ENCODE peak calls at places on chromosome 16, in eight cellular contexts. E, Q, W, M, X, R, J and O are unnamed samples.

GRCh38 chr16:28093383-28093725 is 29.8 kb upstream of the GSG1L start:
- DNase-seq in Q (no peak), W (no peak), R (no peak), J (no peak), M (no peak), E (no peak), X (no peak), O (no peak)

GRCh38 chr16:88631384-88631783 is 7.0 kb upstream of the IL17C start:
- DNase-seq in J (no peak), X (no peak), W (no peak), R (no peak), E (no peak), M (no peak), Q (no peak), O (no peak)

GRCh38 chr16:68069511-68070248 is 15.5 kb upstream of the NFATC3 start:
- DNase-seq in M (peak; percentile 62), X (no peak), J (peak; percentile 46), Q (no peak), W (no peak), R (no peak), E (peak; percentile 43), O (no peak)

GRCh38 chr16:11174141-11174540 is 81.9 kb downstream of the SOCS1 start:
- DNase-seq in J (no peak), W (no peak), M (no peak), E (no peak), X (no peak), R (no peak), Q (no peak), O (no peak)

GRCh38 chr16:59993101-59993500 is 1259.0 kb upstream of the GOT2 start:
- DNase-seq in Q (no peak), M (no peak), J (no peak), R (no peak), E (no peak), X (no peak), W (no peak), O (no peak)

GRCh38 chr16:4172070-4172469 is 55.8 kb upstream of the ADCY9 start:
- DNase-seq in J (no peak), W (no peak), E (no peak), X (no peak), M (no peak), Q (no peak), R (peak; percentile 9), O (peak; percentile 47)

GRCh38 chr16:86065711-86066110 is 166.7 kb downstream of the IRF8 start:
- DNase-seq in Q (no peak), W (no peak), E (no peak), R (no peak), J (no peak), X (no peak), M (no peak), O (no peak)

GRCh38 chr16:1438229-1439057 is 5.9 kb downstream of the CCDC154 start:
- DNase-seq in E (no peak), R (no peak), X (no peak), W (no peak), J (no peak), Q (no peak), M (no peak), O (no peak)

GRCh38 chr16:51755039-51755501 is 604.0 kb upstream of the SALL1 start:
- DNase-seq in Q (no peak), M (no peak), X (no peak), W (no peak), E (no peak), R (peak; percentile 0), J (no peak), O (no peak)

GRCh38 chr16:73240928-73241327 is 193.0 kb upstream of the ZFHX3 start:
- DNase-seq in X (no peak), M (no peak), J (no peak), W (no peak), R (no peak), E (no peak), Q (no peak), O (no peak)

GRCh38 chr16:71448274-71448866 is 6.5 kb upstream of the TLE7 start:
- DNase-seq in M (no peak), R (no peak), X (no peak), J (no peak), W (no peak), Q (no peak), E (no peak), O (no peak)

GRCh38 chr16:79062336-79062735 is 538.2 kb downstream of the MAF start:
- DNase-seq in Q (no peak), M (no peak), R (no peak), E (no peak), W (no peak), J (no peak), X (no peak), O (no peak)

GRCh38 chr16:11685844-11686618 is 17.8 kb downstream of the SNN start:
- DNase-seq in R (no peak), X (no peak), J (no peak), W (no peak), M (no peak), Q (no peak), E (no peak), O (no peak)

GRCh38 chr16:982152-983043 is 828 bp downstream of the SOX8 start:
- DNase-seq in W (no peak), J (no peak), M (no peak), Q (no peak), R (no peak), X (no peak), E (no peak), O (no peak)

GRCh38 chr16:67260426-67261063 is 11.8 kb downstream of the SLC9A5 start:
- DNase-seq in M (peak; percentile 57), E (no peak), R (peak; percentile 50), X (no peak), W (no peak), Q (no peak), J (no peak), O (peak; percentile 19)

GRCh38 chr16:57041182-57042156 is 50.9 kb upstream of the CPNE2 start:
- DNase-seq in W (peak; percentile 65), M (no peak), E (peak; percentile 89), R (no peak), X (no peak), Q (no peak), J (no peak), O (no peak)

GRCh38 chr16:4529085-4530060 is 9.2 kb downstream of the CDIP1 start:
- DNase-seq in R (peak; percentile 77), W (no peak), X (no peak), Q (no peak), E (no peak), J (no peak), M (no peak), O (no peak)

GRCh38 chr16:81651758-81652718 is 127.1 kb upstream of the PLCG2 start:
- DNase-seq in E (no peak), M (peak; percentile 86), X (no peak), Q (no peak), R (no peak), W (no peak), J (no peak), O (no peak)

GRCh38 chr16:58832496-58832895 is 98.4 kb upstream of the GOT2 start:
- DNase-seq in E (no peak), Q (no peak), X (no peak), W (no peak), R (no peak), J (no peak), M (no peak), O (no peak)

GRCh38 chr16:65618931-65619330 is 497.1 kb upstream of the CDH11 start:
- DNase-seq in E (no peak), W (no peak), Q (no peak), X (no peak), R (no peak), J (no peak), M (no peak), O (no peak)

GRCh38 chr16:5916711-5917191 is 819.2 kb upstream of the EEF2KMT start:
- DNase-seq in R (peak; percentile 63), W (no peak), M (no peak), J (no peak), E (no peak), X (no peak), Q (no peak), O (no peak)

GRCh38 chr16:69037373-69038160 is 67.9 kb upstream of the HAS3 start:
- DNase-seq in W (no peak), J (no peak), M (no peak), X (no peak), Q (no peak), R (no peak), E (no peak), O (no peak)

GRCh38 chr16:12573730-12574383 is 229.8 kb downstream of the CPPED1 start:
- DNase-seq in Q (no peak), E (no peak), X (peak; percentile 45), J (peak; percentile 36), R (peak; percentile 38), M (no peak), W (peak; percentile 16), O (no peak)

GRCh38 chr16:47110939-47111338 is 32.8 kb downstream of the NETO2 start:
- DNase-seq in E (no peak), W (no peak), X (no peak), J (no peak), R (peak; percentile 6), M (no peak), Q (no peak), O (no peak)

GRCh38 chr16:35305476-35305875 is 1846.1 kb downstream of the TP53TG3F start:
- DNase-seq in Q (no peak), X (no peak), M (no peak), W (no peak), J (no peak), E (no peak), R (peak; percentile 85), O (no peak)

GRCh38 chr16:21698169-21699032 is 34.6 kb downstream of the OTOA start:
- DNase-seq in M (no peak), R (no peak), X (no peak), J (no peak), E (no peak), Q (no peak), W (no peak), O (no peak)

GRCh38 chr16:22670044-22670536 is 143.9 kb upstream of the HS3ST2 start:
- DNase-seq in M (no peak), E (no peak), W (no peak), J (no peak), Q (no peak), R (no peak), X (no peak), O (no peak)

GRCh38 chr16:84629580-84629979 is 11.7 kb upstream of the COTL1 start:
- DNase-seq in Q (no peak), M (no peak), E (no peak), X (no peak), R (no peak), J (no peak), W (no peak), O (no peak)

GRCh38 chr16:58501242-58502131 is 1.5 kb downstream of the NDRG4 start:
- DNase-seq in M (peak; percentile 20), E (peak; percentile 21), W (no peak), R (no peak), X (peak; percentile 32), Q (no peak), J (peak; percentile 72), O (no peak)

GRCh38 chr16:10877472-10877946 is 507 bp downstream of the CIITA start:
- DNase-seq in M (no peak), X (no peak), R (no peak), Q (no peak), J (no peak), W (no peak), E (no peak), O (no peak)

GRCh38 chr16:47018223-47018891 is 44.9 kb upstream of the DNAJA2 start:
- DNase-seq in M (no peak), J (peak; percentile 63), W (no peak), Q (no peak), X (no peak), R (peak; percentile 56), E (no peak), O (no peak)

GRCh38 chr16:79752421-79752820 is 151.9 kb upstream of the MAF start:
- DNase-seq in E (no peak), M (no peak), Q (no peak), J (no peak), W (no peak), R (peak; percentile 80), X (no peak), O (no peak)

GRCh38 chr16:5350118-5350517 is 252.5 kb upstream of the EEF2KMT start:
- DNase-seq in E (no peak), R (no peak), W (no peak), X (no peak), Q (no peak), M (no peak), J (no peak), O (no peak)

GRCh38 chr16:74455213-74455612 is 33.9 kb upstream of the CLEC18B start:
- DNase-seq in J (no peak), X (no peak), W (no peak), Q (no peak), M (no peak), R (peak; percentile 43), E (no peak), O (no peak)